ENCODE peak calls at places on chromosomes 5 and 9, in four cellular contexts. One of them, this sample, is unnamed. For H3K4me1 and H3K27me3, the result is how much of the 10 kb centered on the place peaks cover.

GRCh38 chr9:128024761-128025308 is 42.3 kb downstream of the NAIF1 start:
- DNase-seq in effector memory CD4-positive, alpha-beta T cell: no peak
- DNase-seq in mesendoderm: no peak
- DNase-seq in IMR-90: no peak
- DNase-seq in this sample: no peak

GRCh38 chr5:115398726-115399125 is 102.3 kb upstream of the CCDC112 start:
- DNase-seq in effector memory CD4-positive, alpha-beta T cell: no peak
- DNase-seq in mesendoderm: no peak
- DNase-seq in IMR-90: peak
- DNase-seq in this sample: peak

GRCh38 chr9:89649045-89649691 is 44.4 kb downstream of the GADD45G start:
- DNase-seq in effector memory CD4-positive, alpha-beta T cell: no peak
- DNase-seq in mesendoderm: no peak
- DNase-seq in IMR-90: no peak
- DNase-seq in this sample: no peak

GRCh38 chr5:53114988-53115387 is 5.4 kb upstream of the MOCS2 start:
- DNase-seq in effector memory CD4-positive, alpha-beta T cell: no peak
- DNase-seq in mesendoderm: peak
- DNase-seq in IMR-90: peak
- DNase-seq in this sample: no peak

GRCh38 chr5:42813533-42813932 is 1.8 kb upstream of the SELENOP start:
- DNase-seq in effector memory CD4-positive, alpha-beta T cell: no peak
- DNase-seq in mesendoderm: peak
- DNase-seq in IMR-90: no peak
- DNase-seq in this sample: peak

GRCh38 chr9:16265671-16266070 is 604.8 kb downstream of the BNC2 start:
- DNase-seq in effector memory CD4-positive, alpha-beta T cell: no peak
- DNase-seq in mesendoderm: no peak
- DNase-seq in IMR-90: peak
- DNase-seq in this sample: no peak

GRCh38 chr9:135887021-135887507 is 20.3 kb downstream of the CAMSAP1 start:
- DNase-seq in effector memory CD4-positive, alpha-beta T cell: no peak
- DNase-seq in mesendoderm: no peak
- DNase-seq in IMR-90: peak
- DNase-seq in this sample: no peak

GRCh38 chr5:173907686-173908371 is 19.7 kb downstream of the CPEB4 start:
- DNase-seq in effector memory CD4-positive, alpha-beta T cell: no peak
- DNase-seq in mesendoderm: no peak
- DNase-seq in IMR-90: peak
- DNase-seq in this sample: no peak

GRCh38 chr5:128395073-128395472 is 143.0 kb downstream of the FBN2 start:
- DNase-seq in effector memory CD4-positive, alpha-beta T cell: no peak
- DNase-seq in mesendoderm: no peak
- DNase-seq in IMR-90: no peak
- DNase-seq in this sample: no peak

GRCh38 chr5:53063176-53063575 is 46.4 kb downstream of the MOCS2 start:
- DNase-seq in effector memory CD4-positive, alpha-beta T cell: no peak
- DNase-seq in mesendoderm: no peak
- DNase-seq in IMR-90: peak
- DNase-seq in this sample: no peak

GRCh38 chr5:119389288-119390065 is 33.7 kb downstream of the TNFAIP8 start:
- DNase-seq in effector memory CD4-positive, alpha-beta T cell: no peak
- DNase-seq in mesendoderm: no peak
- DNase-seq in IMR-90: peak
- DNase-seq in this sample: no peak

GRCh38 chr5:155128786-155129512 is 115.4 kb downstream of the KIF4B start:
- DNase-seq in effector memory CD4-positive, alpha-beta T cell: no peak
- DNase-seq in mesendoderm: no peak
- DNase-seq in IMR-90: no peak
- DNase-seq in this sample: no peak

GRCh38 chr5:177508837-177509236 is 789 bp downstream of the DOK3 start:
- DNase-seq in effector memory CD4-positive, alpha-beta T cell: no peak
- DNase-seq in mesendoderm: no peak
- DNase-seq in IMR-90: no peak
- DNase-seq in this sample: no peak

GRCh38 chr9:127763918-127764384 is 14.5 kb downstream of the SH2D3C start:
- DNase-seq in effector memory CD4-positive, alpha-beta T cell: no peak
- DNase-seq in mesendoderm: peak
- DNase-seq in IMR-90: no peak
- DNase-seq in this sample: no peak

GRCh38 chr9:89543621-89544279 is 45.8 kb upstream of the SEMA4D start:
- DNase-seq in effector memory CD4-positive, alpha-beta T cell: no peak
- DNase-seq in mesendoderm: no peak
- DNase-seq in IMR-90: no peak
- DNase-seq in this sample: no peak

GRCh38 chr5:121596882-121597281 is 254.8 kb upstream of the FTMT start:
- DNase-seq in effector memory CD4-positive, alpha-beta T cell: no peak
- DNase-seq in mesendoderm: peak
- DNase-seq in IMR-90: no peak
- DNase-seq in this sample: no peak

GRCh38 chr5:164597293-164597900 is 1092.0 kb downstream of the MAT2B start:
- DNase-seq in effector memory CD4-positive, alpha-beta T cell: no peak
- DNase-seq in mesendoderm: peak
- DNase-seq in IMR-90: no peak
- DNase-seq in this sample: no peak

GRCh38 chr9:138100711-138101349 is 223.2 kb downstream of the CACNA1B start:
- DNase-seq in effector memory CD4-positive, alpha-beta T cell: no peak
- DNase-seq in mesendoderm: no peak
- DNase-seq in IMR-90: no peak
- DNase-seq in this sample: no peak

GRCh38 chr5:100110497-100110896 is 424.7 kb upstream of the FAM174A start:
- DNase-seq in effector memory CD4-positive, alpha-beta T cell: no peak
- DNase-seq in mesendoderm: no peak
- DNase-seq in IMR-90: no peak
- DNase-seq in this sample: peak

GRCh38 chr9:22237497-22238363 is 208.9 kb upstream of the DMRTA1 start:
- DNase-seq in effector memory CD4-positive, alpha-beta T cell: no peak
- DNase-seq in mesendoderm: peak
- DNase-seq in IMR-90: peak
- DNase-seq in this sample: peak

GRCh38 chr9:85178486-85178885 is 509.0 kb downstream of the NTRK2 start:
- DNase-seq in effector memory CD4-positive, alpha-beta T cell: no peak
- DNase-seq in mesendoderm: peak
- DNase-seq in IMR-90: no peak
- DNase-seq in this sample: peak

GRCh38 chr5:40204157-40204556 is 475.6 kb upstream of the PTGER4 start:
- DNase-seq in effector memory CD4-positive, alpha-beta T cell: no peak
- DNase-seq in mesendoderm: no peak
- DNase-seq in IMR-90: no peak
- DNase-seq in this sample: no peak

GRCh38 chr5:135885031-135885430 is 10.6 kb downstream of the IL9 start:
- DNase-seq in effector memory CD4-positive, alpha-beta T cell: no peak
- DNase-seq in mesendoderm: no peak
- DNase-seq in IMR-90: no peak
- DNase-seq in this sample: no peak

GRCh38 chr5:97550164-97550563 is 367.1 kb upstream of the RIOK2 start:
- DNase-seq in effector memory CD4-positive, alpha-beta T cell: no peak
- DNase-seq in mesendoderm: peak
- DNase-seq in IMR-90: peak
- DNase-seq in this sample: peak

GRCh38 chr5:136038635-136039034 is 9.8 kb downstream of the TGFBI start:
- DNase-seq in effector memory CD4-positive, alpha-beta T cell: no peak
- DNase-seq in mesendoderm: peak
- DNase-seq in IMR-90: peak
- DNase-seq in this sample: no peak

GRCh38 chr9:78144663-78145377 is 91.1 kb upstream of the CEP78 start:
- DNase-seq in effector memory CD4-positive, alpha-beta T cell: no peak
- DNase-seq in mesendoderm: no peak
- DNase-seq in IMR-90: no peak
- DNase-seq in this sample: no peak

GRCh38 chr5:122790354-122791123 is 15.7 kb downstream of the SNX2 start:
- DNase-seq in effector memory CD4-positive, alpha-beta T cell: no peak
- DNase-seq in mesendoderm: no peak
- DNase-seq in IMR-90: no peak
- DNase-seq in this sample: no peak

GRCh38 chr9:34486572-34486971 is 28.0 kb downstream of the DNAI1 start:
- DNase-seq in effector memory CD4-positive, alpha-beta T cell: no peak
- DNase-seq in mesendoderm: no peak
- DNase-seq in IMR-90: no peak
- DNase-seq in this sample: no peak

GRCh38 chr5:157165668-157166067 is 396 bp downstream of the GARIN3 start:
- DNase-seq in effector memory CD4-positive, alpha-beta T cell: no peak
- DNase-seq in mesendoderm: no peak
- DNase-seq in IMR-90: no peak
- DNase-seq in this sample: no peak

GRCh38 chr9:2262809-2263510 is 247.8 kb downstream of the SMARCA2 start:
- DNase-seq in effector memory CD4-positive, alpha-beta T cell: no peak
- DNase-seq in mesendoderm: no peak
- DNase-seq in IMR-90: no peak
- DNase-seq in this sample: no peak

GRCh38 chr9:2261421-2262103 is 246.4 kb downstream of the SMARCA2 start:
- DNase-seq in effector memory CD4-positive, alpha-beta T cell: no peak
- DNase-seq in mesendoderm: no peak
- DNase-seq in IMR-90: no peak
- DNase-seq in this sample: no peak

GRCh38 chr9:2262371-2262770 is 247.2 kb downstream of the SMARCA2 start:
- DNase-seq in effector memory CD4-positive, alpha-beta T cell: no peak
- DNase-seq in mesendoderm: no peak
- DNase-seq in IMR-90: no peak
- DNase-seq in this sample: no peak

GRCh38 chr9:2263665-2264064 is 248.5 kb downstream of the SMARCA2 start:
- DNase-seq in effector memory CD4-positive, alpha-beta T cell: no peak
- DNase-seq in mesendoderm: no peak
- DNase-seq in IMR-90: no peak
- DNase-seq in this sample: no peak

GRCh38 chr9:2260401-2261306 is 245.5 kb downstream of the SMARCA2 start:
- DNase-seq in effector memory CD4-positive, alpha-beta T cell: no peak
- DNase-seq in mesendoderm: no peak
- DNase-seq in IMR-90: peak
- DNase-seq in this sample: no peak
- H3K4me1 ChIP-seq in effector memory CD4-positive, alpha-beta T cell: under half
- H3K4me1 ChIP-seq in mesendoderm: under half
- H3K4me1 ChIP-seq in IMR-90: under half
- H3K4me1 ChIP-seq in this sample: under half

GRCh38 chr5:116562669-116563068 is 12.0 kb downstream of the SEMA6A start:
- DNase-seq in effector memory CD4-positive, alpha-beta T cell: no peak
- DNase-seq in mesendoderm: no peak
- DNase-seq in IMR-90: no peak
- DNase-seq in this sample: no peak

GRCh38 chr5:116564756-116565593 is 9.6 kb downstream of the SEMA6A start:
- DNase-seq in effector memory CD4-positive, alpha-beta T cell: no peak
- DNase-seq in mesendoderm: peak
- DNase-seq in IMR-90: no peak
- DNase-seq in this sample: no peak

GRCh38 chr5:116563909-116564308 is 10.7 kb downstream of the SEMA6A start:
- DNase-seq in effector memory CD4-positive, alpha-beta T cell: no peak
- DNase-seq in mesendoderm: no peak
- DNase-seq in IMR-90: no peak
- DNase-seq in this sample: no peak

GRCh38 chr5:116566251-116566650 is 8.4 kb downstream of the SEMA6A start:
- DNase-seq in effector memory CD4-positive, alpha-beta T cell: no peak
- DNase-seq in mesendoderm: no peak
- DNase-seq in IMR-90: no peak
- DNase-seq in this sample: no peak

GRCh38 chr5:116564322-116564721 is 10.3 kb downstream of the SEMA6A start:
- DNase-seq in effector memory CD4-positive, alpha-beta T cell: no peak
- DNase-seq in mesendoderm: no peak
- DNase-seq in IMR-90: no peak
- DNase-seq in this sample: no peak
- H3K27me3 ChIP-seq in effector memory CD4-positive, alpha-beta T cell: under half
- H3K27me3 ChIP-seq in mesendoderm: under half
- H3K27me3 ChIP-seq in IMR-90: under half
- H3K27me3 ChIP-seq in this sample: under half

GRCh38 chr9:126623314-126623666 is 9.6 kb downstream of the LMX1B start:
- DNase-seq in effector memory CD4-positive, alpha-beta T cell: no peak
- DNase-seq in mesendoderm: peak
- DNase-seq in IMR-90: no peak
- DNase-seq in this sample: no peak
- H3K4me1 ChIP-seq in effector memory CD4-positive, alpha-beta T cell: under half
- H3K4me1 ChIP-seq in mesendoderm: under half
- H3K4me1 ChIP-seq in IMR-90: under half
- H3K4me1 ChIP-seq in this sample: under half

DNA sequence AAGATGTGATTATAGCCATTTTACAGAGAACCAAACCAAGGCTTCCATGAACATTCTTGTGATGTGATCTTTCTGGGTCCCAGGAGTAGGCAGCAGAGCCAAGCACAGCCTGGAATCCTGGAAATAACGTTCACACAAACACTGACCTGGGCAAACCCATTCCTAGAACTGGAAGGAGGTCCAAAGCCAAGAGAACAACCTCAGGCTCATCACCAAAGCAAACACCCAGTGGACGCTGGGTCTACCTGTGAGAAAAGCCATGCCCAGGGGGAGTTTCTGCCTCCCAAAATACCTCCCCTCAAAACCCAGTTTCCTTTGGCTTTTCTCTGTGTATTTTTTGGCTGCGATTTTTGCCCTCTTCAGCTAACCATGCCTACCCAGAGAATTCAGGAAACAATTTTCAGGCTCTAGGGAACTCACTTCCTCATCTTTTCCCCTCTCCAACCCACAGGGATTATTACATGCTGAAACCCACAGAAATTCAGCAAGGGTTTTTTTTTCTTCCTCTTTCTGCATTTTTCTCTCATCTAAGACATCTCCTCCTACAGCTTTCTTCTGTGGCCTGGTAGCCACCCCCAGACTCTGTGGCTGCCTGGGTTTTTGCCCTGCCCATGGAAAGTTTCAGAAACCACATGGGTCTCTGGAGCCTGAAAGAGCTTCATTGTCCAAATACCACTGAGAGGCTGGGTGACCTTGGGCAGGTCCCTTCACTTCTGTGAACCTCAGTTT is 75.0 kb downstream of the TNC start:
- DNase-seq in effector memory CD4-positive, alpha-beta T cell: no peak
- DNase-seq in mesendoderm: no peak
- DNase-seq in IMR-90: no peak
- DNase-seq in this sample: no peak
- H3K27me3 ChIP-seq in effector memory CD4-positive, alpha-beta T cell: under half
- H3K27me3 ChIP-seq in mesendoderm: under half
- H3K27me3 ChIP-seq in IMR-90: under half
- H3K27me3 ChIP-seq in this sample: under half

GRCh38 chr5:7874639-7875038 is 5.7 kb downstream of the MTRR start:
- DNase-seq in effector memory CD4-positive, alpha-beta T cell: no peak
- DNase-seq in mesendoderm: no peak
- DNase-seq in IMR-90: no peak
- DNase-seq in this sample: no peak
- H3K4me1 ChIP-seq in effector memory CD4-positive, alpha-beta T cell: under half
- H3K4me1 ChIP-seq in mesendoderm: under half
- H3K4me1 ChIP-seq in IMR-90: under half
- H3K4me1 ChIP-seq in this sample: under half

This sample was measured in foreskin keratinocyte.